ENCODE peak calls at places on chromosomes 3 and 15, in seven cellular contexts. One of them, this sample, is unnamed.

GRCh38 chr3:126355251-126355650 is 2.0 kb downstream of the KLF15 start:
- DNase-seq in lower leg skin: no peak
- DNase-seq in ascending aorta: no peak
- DNase-seq in Panc1: no peak
- DNase-seq in HFFc6: no peak
- DNase-seq in IMR-90: no peak
- DNase-seq in left ventricle myocardium inferior: no peak
- DNase-seq in this sample: no peak

GRCh38 chr3:147139341-147139740 is 267.0 kb downstream of the ZIC4 start:
- DNase-seq in lower leg skin: no peak
- DNase-seq in ascending aorta: no peak
- DNase-seq in Panc1: no peak
- DNase-seq in HFFc6: no peak
- DNase-seq in IMR-90: no peak
- DNase-seq in left ventricle myocardium inferior: no peak
- DNase-seq in this sample: no peak

GRCh38 chr15:57694264-57694663 is 12.2 kb upstream of the POLR2M start:
- DNase-seq in lower leg skin: no peak
- DNase-seq in ascending aorta: no peak
- DNase-seq in Panc1: no peak
- DNase-seq in HFFc6: peak
- DNase-seq in IMR-90: no peak
- DNase-seq in left ventricle myocardium inferior: no peak
- DNase-seq in this sample: no peak

GRCh38 chr3:179146911-179147570 is 1.1 kb upstream of the PIK3CA start:
- DNase-seq in lower leg skin: peak
- DNase-seq in ascending aorta: no peak
- DNase-seq in Panc1: peak
- DNase-seq in HFFc6: peak
- DNase-seq in IMR-90: peak
- DNase-seq in left ventricle myocardium inferior: no peak
- DNase-seq in this sample: peak

GRCh38 chr15:85533949-85534543 is 153.6 kb downstream of the AKAP13 start:
- DNase-seq in lower leg skin: no peak
- DNase-seq in ascending aorta: no peak
- DNase-seq in Panc1: no peak
- DNase-seq in HFFc6: no peak
- DNase-seq in IMR-90: no peak
- DNase-seq in left ventricle myocardium inferior: no peak
- DNase-seq in this sample: no peak

GRCh38 chr15:64351265-64351664 is 4.7 kb downstream of the CSNK1G1 start:
- DNase-seq in lower leg skin: no peak
- DNase-seq in ascending aorta: no peak
- DNase-seq in Panc1: no peak
- DNase-seq in HFFc6: peak
- DNase-seq in IMR-90: peak
- DNase-seq in left ventricle myocardium inferior: no peak
- DNase-seq in this sample: no peak

GRCh38 chr15:95302206-95302605 is 1028.3 kb upstream of the NR2F2 start:
- DNase-seq in lower leg skin: no peak
- DNase-seq in ascending aorta: no peak
- DNase-seq in Panc1: no peak
- DNase-seq in HFFc6: no peak
- DNase-seq in IMR-90: no peak
- DNase-seq in left ventricle myocardium inferior: no peak
- DNase-seq in this sample: peak

GRCh38 chr3:23481660-23482278 is 278.6 kb downstream of the UBE2E2 start:
- DNase-seq in lower leg skin: no peak
- DNase-seq in ascending aorta: no peak
- DNase-seq in Panc1: no peak
- DNase-seq in HFFc6: no peak
- DNase-seq in IMR-90: no peak
- DNase-seq in left ventricle myocardium inferior: no peak
- DNase-seq in this sample: no peak

GRCh38 chr15:20353966-20354883 is 187.4 kb downstream of the GOLGA6L6 start:
- DNase-seq in lower leg skin: no peak
- DNase-seq in ascending aorta: no peak
- DNase-seq in Panc1: no peak
- DNase-seq in HFFc6: no peak
- DNase-seq in IMR-90: no peak
- DNase-seq in left ventricle myocardium inferior: no peak
- DNase-seq in this sample: no peak

GRCh38 chr3:189771842-189772494 is 140.8 kb downstream of the TP63 start:
- DNase-seq in lower leg skin: no peak
- DNase-seq in ascending aorta: no peak
- DNase-seq in Panc1: no peak
- DNase-seq in HFFc6: no peak
- DNase-seq in IMR-90: no peak
- DNase-seq in left ventricle myocardium inferior: no peak
- DNase-seq in this sample: no peak

GRCh38 chr3:78785004-78785403 is 982.8 kb downstream of the ROBO1 start:
- DNase-seq in lower leg skin: no peak
- DNase-seq in ascending aorta: no peak
- DNase-seq in Panc1: no peak
- DNase-seq in HFFc6: no peak
- DNase-seq in IMR-90: peak
- DNase-seq in left ventricle myocardium inferior: no peak
- DNase-seq in this sample: no peak

DNA sequence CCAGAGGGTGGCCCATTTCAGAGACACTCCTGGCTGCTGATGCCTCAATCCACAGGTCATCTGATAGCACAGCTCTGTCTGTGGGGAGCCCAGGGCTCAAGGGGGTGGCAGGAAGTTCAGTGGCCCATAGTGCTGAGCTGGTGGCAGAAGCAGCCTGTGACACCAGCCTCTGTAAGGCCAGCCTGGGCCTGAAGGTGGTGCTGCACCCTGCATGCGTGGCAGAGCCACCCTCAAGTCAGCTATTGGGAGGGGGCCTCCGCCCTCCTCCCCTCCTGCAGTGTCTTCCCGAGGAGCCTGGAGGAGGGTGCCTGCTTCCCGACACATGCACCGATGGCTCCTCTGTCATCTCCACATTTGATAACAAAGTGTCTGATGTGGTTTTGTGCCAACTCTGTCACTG is 3.0 kb downstream of the PLA1A start:
- DNase-seq in lower leg skin: no peak
- DNase-seq in ascending aorta: no peak
- DNase-seq in Panc1: peak
- DNase-seq in HFFc6: no peak
- DNase-seq in IMR-90: no peak
- DNase-seq in left ventricle myocardium inferior: peak
- DNase-seq in this sample: no peak
- TF ChIP-seq CTCF in lower leg skin: no peak
- TF ChIP-seq CTCF in ascending aorta: peak
- TF ChIP-seq CTCF in Panc1: peak
- TF ChIP-seq CTCF in HFFc6: peak
- TF ChIP-seq CTCF in IMR-90: peak
- TF ChIP-seq CTCF in left ventricle myocardium inferior: peak
- TF ChIP-seq CTCF in this sample: no peak

GRCh38 chr3:128949158-128949557 is 44.7 kb downstream of the CFAP92 start:
- DNase-seq in lower leg skin: no peak
- DNase-seq in ascending aorta: no peak
- DNase-seq in Panc1: no peak
- DNase-seq in HFFc6: no peak
- DNase-seq in IMR-90: no peak
- DNase-seq in left ventricle myocardium inferior: no peak
- DNase-seq in this sample: no peak

GRCh38 chr3:128945041-128945877 is 48.6 kb downstream of the CFAP92 start:
- DNase-seq in lower leg skin: no peak
- DNase-seq in ascending aorta: no peak
- DNase-seq in Panc1: no peak
- DNase-seq in HFFc6: no peak
- DNase-seq in IMR-90: no peak
- DNase-seq in left ventricle myocardium inferior: no peak
- DNase-seq in this sample: no peak

GRCh38 chr3:128946411-128946810 is 47.5 kb downstream of the CFAP92 start:
- DNase-seq in lower leg skin: no peak
- DNase-seq in ascending aorta: no peak
- DNase-seq in Panc1: no peak
- DNase-seq in HFFc6: peak
- DNase-seq in IMR-90: peak
- DNase-seq in left ventricle myocardium inferior: no peak
- DNase-seq in this sample: no peak

GRCh38 chr3:128945878-128946175 is 48.0 kb downstream of the CFAP92 start:
- DNase-seq in lower leg skin: no peak
- DNase-seq in ascending aorta: no peak
- DNase-seq in Panc1: no peak
- DNase-seq in HFFc6: no peak
- DNase-seq in IMR-90: no peak
- DNase-seq in left ventricle myocardium inferior: no peak
- DNase-seq in this sample: no peak

DNA sequence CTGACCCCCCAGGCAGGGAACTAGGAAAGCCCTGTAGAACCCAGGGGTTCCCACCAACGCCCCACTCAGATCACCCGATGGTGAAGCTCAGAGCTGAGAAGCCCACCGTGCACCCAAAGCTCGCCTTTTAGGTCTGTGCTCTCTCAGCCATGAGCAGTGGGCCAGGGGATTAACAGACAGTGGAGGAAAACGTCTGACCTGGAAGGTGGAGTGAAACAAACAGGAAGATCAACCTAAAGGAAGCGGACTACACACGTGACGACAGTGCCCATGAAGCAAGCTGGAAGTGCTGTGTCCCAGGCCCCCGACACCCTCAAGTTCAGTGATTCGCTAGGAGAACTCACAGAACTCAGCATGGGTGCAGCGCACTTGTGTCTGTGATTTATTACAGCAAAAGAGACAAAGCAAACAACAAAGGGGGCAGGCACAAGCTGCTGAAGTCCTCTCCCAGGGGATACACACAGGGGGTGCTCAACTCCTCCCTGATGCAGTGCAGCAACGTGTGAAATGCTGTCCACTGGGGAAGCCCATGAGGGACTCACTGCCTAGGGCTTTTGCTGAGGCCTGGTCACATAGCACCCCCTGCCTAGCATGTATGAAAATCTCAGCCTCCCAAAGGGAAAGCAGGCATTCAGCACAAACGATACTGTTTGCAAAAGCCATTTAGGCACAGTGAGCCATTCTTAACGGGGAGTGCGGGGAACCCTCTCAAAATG is 43.5 kb downstream of the CFAP92 start:
- DNase-seq in lower leg skin: no peak
- DNase-seq in ascending aorta: no peak
- DNase-seq in Panc1: no peak
- DNase-seq in HFFc6: peak
- DNase-seq in IMR-90: peak
- DNase-seq in left ventricle myocardium inferior: no peak
- DNase-seq in this sample: peak
- TF ChIP-seq CTCF in lower leg skin: no peak
- TF ChIP-seq CTCF in ascending aorta: no peak
- TF ChIP-seq CTCF in Panc1: no peak
- TF ChIP-seq CTCF in HFFc6: peak
- TF ChIP-seq CTCF in IMR-90: peak
- TF ChIP-seq CTCF in left ventricle myocardium inferior: peak
- TF ChIP-seq CTCF in this sample: peak

GRCh38 chr15:45664451-45664850 is 29.6 kb downstream of the SQOR start:
- DNase-seq in lower leg skin: no peak
- DNase-seq in ascending aorta: no peak
- DNase-seq in Panc1: no peak
- DNase-seq in HFFc6: no peak
- DNase-seq in IMR-90: peak
- DNase-seq in left ventricle myocardium inferior: no peak
- DNase-seq in this sample: no peak

GRCh38 chr15:45668386-45668785 is 33.6 kb downstream of the SQOR start:
- DNase-seq in lower leg skin: no peak
- DNase-seq in ascending aorta: no peak
- DNase-seq in Panc1: no peak
- DNase-seq in HFFc6: no peak
- DNase-seq in IMR-90: no peak
- DNase-seq in left ventricle myocardium inferior: no peak
- DNase-seq in this sample: no peak

GRCh38 chr15:45665261-45665660 is 30.4 kb downstream of the SQOR start:
- DNase-seq in lower leg skin: no peak
- DNase-seq in ascending aorta: no peak
- DNase-seq in Panc1: no peak
- DNase-seq in HFFc6: no peak
- DNase-seq in IMR-90: no peak
- DNase-seq in left ventricle myocardium inferior: no peak
- DNase-seq in this sample: no peak

GRCh38 chr15:45667002-45667401 is 32.2 kb downstream of the SQOR start:
- DNase-seq in lower leg skin: no peak
- DNase-seq in ascending aorta: no peak
- DNase-seq in Panc1: no peak
- DNase-seq in HFFc6: no peak
- DNase-seq in IMR-90: no peak
- DNase-seq in left ventricle myocardium inferior: no peak
- DNase-seq in this sample: no peak

GRCh38 chr15:45666119-45666875 is 31.5 kb downstream of the SQOR start:
- DNase-seq in lower leg skin: no peak
- DNase-seq in ascending aorta: no peak
- DNase-seq in Panc1: no peak
- DNase-seq in HFFc6: no peak
- DNase-seq in IMR-90: no peak
- DNase-seq in left ventricle myocardium inferior: no peak
- DNase-seq in this sample: no peak
- TF ChIP-seq CTCF in lower leg skin: no peak
- TF ChIP-seq CTCF in ascending aorta: no peak
- TF ChIP-seq CTCF in Panc1: peak
- TF ChIP-seq CTCF in HFFc6: peak
- TF ChIP-seq CTCF in IMR-90: peak
- TF ChIP-seq CTCF in left ventricle myocardium inferior: no peak
- TF ChIP-seq CTCF in this sample: peak

DNA sequence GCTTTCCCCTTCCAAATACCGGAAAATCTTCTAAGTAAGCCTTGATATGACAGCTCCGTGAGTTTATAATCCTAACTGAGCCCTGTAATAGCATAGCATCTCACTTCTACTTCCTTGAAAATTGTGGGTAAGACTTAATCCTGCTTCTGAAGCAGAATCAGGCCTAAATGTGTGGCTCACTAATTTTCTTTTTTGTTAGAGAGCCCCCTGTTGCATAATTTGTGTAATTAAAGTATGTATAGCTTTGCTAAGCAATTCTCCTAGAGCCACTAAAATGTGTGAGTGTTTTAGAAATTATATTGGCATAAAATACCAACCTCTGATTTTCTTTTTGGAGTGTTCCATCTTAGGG is 304.4 kb downstream of the FGF12 start:
- DNase-seq in lower leg skin: no peak
- DNase-seq in ascending aorta: no peak
- DNase-seq in Panc1: no peak
- DNase-seq in HFFc6: no peak
- DNase-seq in IMR-90: no peak
- DNase-seq in left ventricle myocardium inferior: no peak
- DNase-seq in this sample: no peak
- TF ChIP-seq CTCF in lower leg skin: no peak
- TF ChIP-seq CTCF in ascending aorta: no peak
- TF ChIP-seq CTCF in Panc1: peak
- TF ChIP-seq CTCF in HFFc6: peak
- TF ChIP-seq CTCF in IMR-90: peak
- TF ChIP-seq CTCF in left ventricle myocardium inferior: peak
- TF ChIP-seq CTCF in this sample: no peak

GRCh38 chr3:185942907-185943306 is 5.1 kb upstream of the TRA2B start:
- DNase-seq in lower leg skin: no peak
- DNase-seq in ascending aorta: no peak
- DNase-seq in Panc1: no peak
- DNase-seq in HFFc6: no peak
- DNase-seq in IMR-90: no peak
- DNase-seq in left ventricle myocardium inferior: no peak
- DNase-seq in this sample: no peak
- TF ChIP-seq CTCF in lower leg skin: no peak
- TF ChIP-seq CTCF in ascending aorta: no peak
- TF ChIP-seq CTCF in Panc1: no peak
- TF ChIP-seq CTCF in HFFc6: no peak
- TF ChIP-seq CTCF in IMR-90: no peak
- TF ChIP-seq CTCF in left ventricle myocardium inferior: no peak
- TF ChIP-seq CTCF in this sample: no peak

This sample was measured in epithelial cell of esophagus.